ENCODE peak calls at places on chromosomes 1 and 21, in five cellular contexts. Y, J, X, Z and D are unnamed samples.

GRCh38 chr1:43549921-43550597 is 19.4 kb downstream of the PTPRF start:
- DNase-seq in Y (no peak), J (no peak), X (no peak), Z (peak; percentile 97), D (no peak)

GRCh38 chr1:31936278-31936965 is 1.7 kb downstream of the PTP4A2 start:
- DNase-seq in Y (no peak), J (peak; percentile 38), X (no peak), Z (no peak), D (peak; percentile 17)

GRCh38 chr1:104706631-104707147 is 957.0 kb downstream of the AMY1C start:
- DNase-seq in Y (no peak), J (no peak), X (no peak), Z (peak; percentile 6), D (peak; percentile 41)

GRCh38 chr1:223748773-223749733 is 36.7 kb downstream of the CAPN2 start:
- DNase-seq in Y (peak; percentile 72), J (peak; percentile 61), X (peak; percentile 53), Z (peak; percentile 66), D (peak; percentile 46)

GRCh38 chr21:43331962-43332458 is 94.9 kb downstream of the SIK1 start:
- DNase-seq in Y (peak; percentile 95), J (peak; percentile 95), X (peak; percentile 58), Z (no peak), D (peak; percentile 43)

GRCh38 chr1:203673550-203674411 is 47.1 kb downstream of the ATP2B4 start:
- DNase-seq in Y (peak; percentile 93), J (peak; percentile 91), X (peak; percentile 75), Z (peak; percentile 43), D (peak; percentile 89)

GRCh38 chr1:209307836-209308235 is 275.7 kb upstream of the CAMK1G start:
- DNase-seq in Y (no peak), J (no peak), X (no peak), Z (no peak), D (no peak)

GRCh38 chr1:113388621-113389355 is 1.5 kb upstream of the MAGI3 start:
- DNase-seq in Y (no peak), J (no peak), X (peak; percentile 42), Z (no peak), D (peak; percentile 9)

GRCh38 chr1:212699104-212699838 is 369 bp downstream of the BATF3 start:
- DNase-seq in Y (peak; percentile 24), J (peak; percentile 26), X (no peak), Z (peak; percentile 88), D (peak; percentile 16)

GRCh38 chr1:179038528-179039281 is 13.0 kb downstream of the FAM20B start:
- DNase-seq in Y (no peak), J (peak; percentile 59), X (no peak), Z (no peak), D (no peak)

GRCh38 chr1:37473431-37474050 is 839 bp upstream of the ZC3H12A start:
- DNase-seq in Y (peak; percentile 39), J (peak; percentile 61), X (no peak), Z (no peak), D (peak; percentile 35)

GRCh38 chr1:157199421-157199755 is 61.2 kb upstream of the ETV3 start:
- DNase-seq in Y (no peak), J (peak; percentile 5), X (no peak), Z (no peak), D (no peak)

GRCh38 chr1:15850450-15851079 is 3.1 kb downstream of the SPEN start:
- DNase-seq in Y (peak; percentile 13), J (peak; percentile 24), X (no peak), Z (no peak), D (no peak)

GRCh38 chr1:27350673-27351540 is 9.1 kb downstream of the SYTL1 start:
- DNase-seq in Y (peak; percentile 11), J (peak; percentile 38), X (peak; percentile 70), Z (peak; percentile 99), D (no peak)

GRCh38 chr1:228341814-228342626 is 64.6 kb downstream of the TRIM11 start:
- DNase-seq in Y (no peak), J (no peak), X (no peak), Z (no peak), D (no peak)

GRCh38 chr1:21674957-21675356 is 5.8 kb upstream of the RAP1GAP start:
- DNase-seq in Y (no peak), J (no peak), X (no peak), Z (no peak), D (no peak)

GRCh38 chr1:234968470-234968869 is 160.2 kb downstream of the TOMM20 start:
- DNase-seq in Y (no peak), J (no peak), X (no peak), Z (no peak), D (no peak)

GRCh38 chr1:111221633-111222286 is 5.8 kb upstream of the CHI3L2 start:
- DNase-seq in Y (no peak), J (peak; percentile 6), X (no peak), Z (no peak), D (no peak)

GRCh38 chr1:20093940-20094391 is 24.0 kb downstream of the PLA2G5 start:
- DNase-seq in Y (no peak), J (peak; percentile 41), X (peak; percentile 44), Z (no peak), D (peak; percentile 64)

DNA sequence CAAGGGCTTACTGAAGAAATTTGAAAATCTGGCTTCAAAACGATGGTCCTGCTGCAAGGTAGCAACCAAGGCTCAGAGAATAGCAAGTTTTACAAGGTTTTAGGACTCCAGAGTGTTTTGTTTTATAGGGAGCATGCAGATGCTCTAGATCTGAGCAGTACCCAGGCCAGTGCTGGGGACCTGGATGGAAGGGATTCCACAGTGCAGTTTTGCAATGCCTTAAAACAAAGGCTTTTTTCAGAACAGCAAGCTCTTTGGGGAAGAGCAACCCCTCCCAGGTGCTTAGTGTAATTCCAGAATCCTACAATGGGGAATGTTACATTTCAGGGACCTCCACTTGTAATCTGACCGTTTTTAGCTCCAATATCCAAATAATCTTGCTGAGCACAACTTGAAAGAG is 6.7 kb downstream of the ROR1 start:
- DNase-seq in Y (no peak), J (no peak), X (no peak), Z (peak; percentile 78), D (no peak)
- H3K4me3 ChIP-seq in Y (no peak overlapping the region), J (no peak overlapping the region), X (no peak overlapping the region), Z (peak overlapping the region; percentile 29), D (no peak overlapping the region)

DNA sequence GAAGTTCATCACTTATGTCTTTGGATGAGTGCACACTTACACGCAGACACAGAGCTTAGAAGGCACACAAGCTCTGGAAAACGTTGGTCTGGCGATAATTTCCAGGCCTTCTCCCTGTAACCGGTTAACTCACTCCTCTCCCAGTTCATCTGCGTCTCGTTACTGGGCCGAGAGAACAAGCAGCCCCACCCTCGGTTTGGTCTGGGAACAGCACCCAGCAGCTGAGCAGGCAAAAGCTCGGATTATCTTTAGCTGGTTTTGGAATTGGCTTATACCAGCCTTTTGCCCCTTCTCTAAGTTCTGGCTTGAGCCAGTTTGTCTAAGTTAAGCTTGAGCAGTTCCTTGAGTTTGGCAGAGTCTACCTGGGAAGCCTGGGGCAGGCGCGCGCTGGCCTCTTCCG is 27.3 kb upstream of the COL6A1 start:
- DNase-seq in Y (no peak), J (peak; percentile 69), X (no peak), Z (peak; percentile 40), D (peak; percentile 82)
- TF ChIP-seq CTCF in Y (peak; percentile 15), J (peak; percentile 64), X (peak; percentile 26), Z (no peak), D (peak; percentile 61)

GRCh38 chr1:28428990-28429520 is 59.5 kb downstream of the PHACTR4 start:
- DNase-seq in Y (peak; percentile 20), J (no peak), X (no peak), Z (no peak), D (no peak)

GRCh38 chr1:28428012-28428411 is 58.5 kb downstream of the PHACTR4 start:
- DNase-seq in Y (no peak), J (no peak), X (no peak), Z (no peak), D (no peak)
- H3K4me3 ChIP-seq in Y (no peak overlapping the region), J (no peak overlapping the region), X (no peak overlapping the region), Z (no peak overlapping the region), D (no peak overlapping the region)

GRCh38 chr1:222466150-222466865 is 81.6 kb downstream of the HHIPL2 start:
- DNase-seq in Y (no peak), J (no peak), X (no peak), Z (no peak), D (no peak)

GRCh38 chr1:222463059-222463730 is 84.7 kb downstream of the HHIPL2 start:
- DNase-seq in Y (no peak), J (no peak), X (no peak), Z (no peak), D (no peak)

GRCh38 chr1:222462598-222462997 is 85.3 kb downstream of the HHIPL2 start:
- DNase-seq in Y (no peak), J (no peak), X (no peak), Z (no peak), D (no peak)

GRCh38 chr1:222464841-222465210 is 83.1 kb downstream of the HHIPL2 start:
- DNase-seq in Y (no peak), J (peak; percentile 80), X (peak; percentile 47), Z (peak; percentile 77), D (peak; percentile 71)

DNA sequence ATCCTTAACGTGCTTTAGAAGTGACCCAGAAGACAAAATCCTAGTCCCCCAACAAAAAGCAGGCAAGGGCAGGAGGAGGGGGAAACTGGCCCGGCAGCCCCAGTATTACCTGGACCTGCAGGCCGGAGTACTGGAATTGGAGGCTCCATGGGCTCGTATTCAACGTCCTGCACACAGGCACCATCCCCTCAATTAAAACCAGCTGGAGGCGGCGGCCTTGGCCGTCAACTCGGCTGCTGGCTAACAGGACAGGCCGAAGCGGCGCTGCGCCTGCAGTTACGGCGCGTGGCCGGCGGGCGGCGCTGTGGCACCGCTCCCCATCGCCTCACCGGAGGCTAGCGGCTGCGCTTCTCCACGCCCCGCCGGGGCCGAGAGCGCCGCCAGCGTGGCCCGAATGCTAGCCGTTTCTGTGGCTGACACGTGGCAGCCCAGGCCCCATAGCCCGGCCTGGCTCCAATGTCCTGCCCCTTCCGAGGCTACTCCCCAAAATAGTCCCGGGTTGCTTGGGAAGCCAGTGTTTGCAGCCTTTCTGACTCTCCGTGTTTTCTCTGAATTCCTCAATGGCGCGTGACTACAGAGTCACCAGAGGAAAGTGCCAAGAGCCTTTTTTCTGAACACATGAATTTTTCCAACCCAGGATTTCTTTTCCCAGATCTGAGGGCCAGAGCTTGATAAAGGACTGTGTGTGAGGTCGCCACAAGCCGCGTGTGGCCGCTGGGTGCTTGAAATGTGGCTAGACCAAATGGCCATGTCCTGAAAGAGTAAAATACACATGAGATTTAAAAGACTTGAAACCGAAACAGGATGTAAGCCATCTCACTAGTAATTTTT is 82.5 kb downstream of the HHIPL2 start:
- DNase-seq in Y (peak; percentile 95), J (peak; percentile 96), X (peak; percentile 89), Z (peak; percentile 94), D (peak; percentile 98)
- TF ChIP-seq CTCF in Y (peak; percentile 94), J (peak; percentile 98), X (peak; percentile 99), Z (peak; percentile 83), D (peak; percentile 70)

GRCh38 chr1:200894712-200895447 is at the start of gene INAVA:
- DNase-seq in Y (no peak), J (no peak), X (no peak), Z (peak; percentile 39), D (no peak)
- H3K4me3 ChIP-seq in Y (no peak within 1 kb of the TSS), J (no peak within 1 kb of the TSS), X (no peak within 1 kb of the TSS), Z (peak within 1 kb of the TSS; percentile 74), D (no peak within 1 kb of the TSS)

GRCh38 chr1:83990734-83991133 is 8.2 kb downstream of the TTLL7 start:
- DNase-seq in Y (no peak), J (no peak), X (no peak), Z (no peak), D (no peak)
- TF ChIP-seq CTCF in Y (no peak), J (peak; percentile 3), X (no peak), Z (no peak), D (no peak)

GRCh38 chr1:173048629-173049326 is 2.0 kb downstream of the TNFSF18 start:
- DNase-seq in Y (peak; percentile 47), J (peak; percentile 44), X (no peak), Z (no peak), D (peak; percentile 36)
- H3K4me3 ChIP-seq in Y (no peak overlapping the region), J (no peak overlapping the region), X (no peak overlapping the region), Z (no peak overlapping the region), D (no peak overlapping the region)